ENCODE peak calls at places on chromosomes 3 and 15, in ten cellular contexts. I is brain microvascular endothelial cell; C is RWPE1; K is GM20000; A is heart right ventricle; U is foreskin fibroblast; M is HCT116; E is CD8-positive, alpha-beta T cell; T is adrenal gland; R is keratinocyte. X is an unnamed sample.
A peak's percentile ranks its signal among the peaks of the same experiment; 100 is the strongest.

GRCh38 chr3:41198526-41198925 is 779 bp upstream of the CTNNB1 start:
- DNase-seq in R (no peak), I (no peak), M (no peak), U (peak; percentile 30), A (peak; percentile 51), K (no peak), E (no peak), C (no peak), T (no peak), X (no peak)

GRCh38 chr15:22227411-22227810 is 147.1 kb downstream of the OR4M2 start:
- DNase-seq in A (no peak), M (no peak), C (no peak), I (no peak), T (no peak), R (no peak), E (no peak), U (no peak), K (no peak), X (no peak)

GRCh38 chr3:183265713-183266417 is 12.8 kb downstream of the B3GNT5 start:
- DNase-seq in C (peak; percentile 92), I (peak; percentile 90), M (peak; percentile 81), E (no peak), K (no peak), T (no peak), U (peak; percentile 90), R (peak; percentile 99), A (no peak), X (no peak)

GRCh38 chr15:67785431-67785830 is 39.9 kb upstream of the SKOR1 start:
- DNase-seq in K (no peak), R (no peak), M (no peak), T (no peak), E (no peak), I (no peak), U (no peak), C (no peak), A (no peak), X (peak; percentile 60)

GRCh38 chr3:54999801-55000200 is 71.9 kb upstream of the LRTM1 start:
- DNase-seq in U (peak; percentile 36), R (no peak), C (no peak), I (peak; percentile 33), K (no peak), A (no peak), E (no peak), M (no peak), T (no peak), X (no peak)

GRCh38 chr15:74203914-74204431 is 1.4 kb upstream of the STRA6 start:
- DNase-seq in R (no peak), C (no peak), I (peak; percentile 74), T (no peak), A (peak; percentile 24), U (peak; percentile 75), E (no peak), K (no peak), M (no peak), X (no peak)

GRCh38 chr3:12149029-12149428 is 9.7 kb downstream of the TIMP4 start:
- DNase-seq in R (no peak), I (no peak), A (no peak), T (no peak), E (no peak), K (no peak), U (no peak), M (no peak), C (no peak), X (no peak)

GRCh38 chr15:50390549-50391264 is 33.5 kb upstream of the USP8 start:
- DNase-seq in C (no peak), M (no peak), U (no peak), A (no peak), I (no peak), T (no peak), E (no peak), R (no peak), K (no peak), X (no peak)

GRCh38 chr3:126945171-126945721 is 37.7 kb upstream of the PLXNA1 start:
- DNase-seq in M (no peak), C (no peak), U (no peak), T (no peak), K (no peak), R (no peak), E (no peak), A (no peak), I (no peak), X (no peak)
- TF ChIP-seq CTCF in M (no peak), C (no peak), U (no peak), T (no peak), K (peak; percentile 13), R (no peak), E (no peak), A (no peak), I (peak; percentile 13), X (peak; percentile 16)

DNA sequence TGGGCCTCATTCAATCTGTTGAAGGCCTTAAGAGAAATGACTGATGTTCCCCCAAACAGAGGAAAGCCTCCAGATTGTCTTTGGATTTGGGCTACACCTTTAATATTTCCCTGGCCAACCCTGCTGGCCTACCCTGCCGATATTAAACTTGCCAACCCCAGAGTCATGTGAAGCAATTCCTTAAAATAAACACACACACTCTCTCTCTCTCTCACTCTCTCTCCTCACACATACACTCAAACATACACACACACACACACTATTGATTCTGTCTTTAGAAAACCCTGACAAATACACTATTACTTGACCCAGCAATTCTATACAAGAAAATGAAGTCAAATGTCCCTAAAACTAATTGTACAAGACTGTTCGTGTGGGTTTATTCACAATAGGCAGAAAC is 109.9 kb upstream of the ST8SIA2 start:
- DNase-seq in I (no peak), A (peak; percentile 8), R (no peak), M (no peak), T (no peak), K (no peak), E (no peak), U (no peak), C (no peak), X (no peak)
- TF ChIP-seq CTCF in I (no peak), A (no peak), R (no peak), M (no peak), T (no peak), K (no peak), E (no peak), U (no peak), C (no peak), X (no peak)

GRCh38 chr3:37221407-37221806 is 47.0 kb upstream of the LRRFIP2 start:
- DNase-seq in T (no peak), K (no peak), M (peak; percentile 80), R (peak; percentile 94), A (no peak), U (peak; percentile 86), C (peak; percentile 89), I (peak; percentile 83), E (no peak), X (no peak)

GRCh38 chr3:37216597-37217097 is 42.3 kb upstream of the LRRFIP2 start:
- DNase-seq in U (no peak), R (no peak), E (no peak), K (no peak), M (no peak), T (no peak), I (no peak), C (no peak), A (no peak), X (no peak)

GRCh38 chr3:37218206-37218605 is 43.8 kb upstream of the LRRFIP2 start:
- DNase-seq in I (no peak), C (no peak), M (no peak), R (no peak), E (no peak), U (no peak), T (no peak), A (peak; percentile 27), K (no peak), X (no peak)

GRCh38 chr3:37214076-37214475 is 39.7 kb upstream of the LRRFIP2 start:
- DNase-seq in K (no peak), T (no peak), C (no peak), A (no peak), U (no peak), M (no peak), I (no peak), R (no peak), E (no peak), X (no peak)

GRCh38 chr3:37217098-37217849 is 42.9 kb upstream of the LRRFIP2 start:
- DNase-seq in A (no peak), C (no peak), U (no peak), K (no peak), E (no peak), I (no peak), M (no peak), R (no peak), T (no peak), X (peak; percentile 27)
- TF ChIP-seq CTCF in A (no peak), C (no peak), U (no peak), K (no peak), E (no peak), I (no peak), M (no peak), R (no peak), T (no peak), X (no peak)

GRCh38 chr15:98803228-98804056 is 155.1 kb downstream of the IGF1R start:
- DNase-seq in M (no peak), U (peak; percentile 77), T (no peak), A (no peak), K (no peak), C (peak; percentile 52), I (peak; percentile 63), R (peak; percentile 40), E (no peak), X (no peak)

GRCh38 chr15:98807262-98807661 is 158.9 kb downstream of the IGF1R start:
- DNase-seq in E (no peak), T (no peak), I (peak; percentile 45), A (no peak), K (no peak), U (peak; percentile 84), R (no peak), M (no peak), C (no peak), X (no peak)

GRCh38 chr15:98806275-98806895 is 158.0 kb downstream of the IGF1R start:
- DNase-seq in C (no peak), M (no peak), I (no peak), A (no peak), U (no peak), T (no peak), K (no peak), R (no peak), E (no peak), X (no peak)

GRCh38 chr15:98804057-98804380 is 155.7 kb downstream of the IGF1R start:
- DNase-seq in A (no peak), T (no peak), K (no peak), U (peak; percentile 38), I (no peak), R (no peak), E (no peak), M (no peak), C (no peak), X (no peak)

DNA sequence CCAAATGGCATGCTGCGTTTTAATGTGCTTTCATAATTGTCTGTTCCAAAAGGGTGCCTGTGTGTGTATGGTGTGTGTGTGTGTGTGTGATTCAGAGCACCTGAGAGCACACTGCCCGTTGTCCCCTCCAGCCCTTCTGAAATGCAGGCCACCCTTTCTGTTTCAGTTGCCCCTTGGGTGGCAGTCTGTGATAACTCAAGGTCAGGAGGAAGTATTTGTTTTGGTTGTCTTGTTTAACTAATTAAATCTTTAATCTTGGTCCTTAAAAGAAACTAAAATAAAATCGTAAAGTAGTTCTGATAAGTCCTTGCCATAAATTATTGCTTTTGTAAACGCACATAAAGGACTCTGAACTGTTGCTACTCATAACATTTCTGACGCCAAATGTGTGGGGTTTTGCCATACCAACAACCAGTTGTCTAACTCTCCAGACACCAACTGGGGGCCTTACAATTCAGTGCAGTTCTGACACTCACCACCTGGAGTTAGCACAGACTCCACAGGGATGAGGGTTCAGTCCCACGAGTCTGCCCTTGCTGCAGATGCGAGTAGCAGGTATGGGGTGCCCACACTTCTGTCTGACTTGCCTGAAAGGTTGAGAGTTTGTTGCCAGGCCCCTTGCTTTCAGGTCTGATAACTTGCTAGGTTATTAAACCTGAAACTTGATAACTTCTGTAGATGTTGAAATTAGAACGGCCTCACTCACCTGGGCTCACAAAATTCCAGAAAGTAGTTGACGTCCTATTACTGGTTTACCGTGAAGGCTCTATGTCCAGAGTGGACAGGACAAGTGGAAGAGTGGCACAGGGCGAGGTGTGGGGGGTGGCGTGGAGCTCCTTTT is 157.3 kb downstream of the IGF1R start:
- DNase-seq in E (no peak), M (no peak), R (no peak), I (no peak), A (no peak), T (no peak), K (no peak), C (no peak), U (no peak), X (no peak)
- TF ChIP-seq CTCF in E (no peak), M (no peak), R (no peak), I (peak; percentile 43), A (no peak), T (no peak), K (no peak), C (no peak), U (no peak), X (peak; percentile 35)

X was measured in DND-41.